ENCODE peak calls at places on chromosome X, in eight cellular contexts. E, N, T, O, Z, A, H and X are unnamed samples. For H3K4me1, the result is how much of the 10 kb centered on the place peaks cover.

GRCh38 chrX:134880866-134881265 is 109.9 kb upstream of the SMIM10 start:
- DNase-seq in H (no peak), A (no peak), E (no peak), N (no peak), O (no peak), Z (no peak), T (no peak), X (no peak)

GRCh38 chrX:19772306-19772705 is 115.1 kb downstream of the SH3KBP1 start:
- DNase-seq in A (no peak), H (no peak), T (no peak), N (peak), Z (no peak), E (no peak), O (no peak), X (no peak)

GRCh38 chrX:41332408-41332987 is 1.5 kb upstream of the DDX3X start:
- DNase-seq in O (peak), Z (no peak), H (no peak), E (no peak), T (no peak), A (peak), N (no peak), X (no peak)

GRCh38 chrX:24426340-24426913 is 38.7 kb upstream of the PDK3 start:
- DNase-seq in T (no peak), E (no peak), Z (no peak), A (no peak), N (peak), H (no peak), O (peak), X (no peak)

GRCh38 chrX:70253377-70254062 is 6.5 kb downstream of the P2RY4 start:
- DNase-seq in E (no peak), T (no peak), O (no peak), A (no peak), Z (peak), N (peak), H (no peak), X (no peak)

GRCh38 chrX:12955882-12956703 is 18.8 kb upstream of the TMSB4X start:
- DNase-seq in E (peak), O (no peak), Z (peak), H (peak), N (peak), A (peak), T (peak), X (peak)

GRCh38 chrX:70908541-70908940 is at the start of gene TEX11:
- DNase-seq in H (no peak), T (no peak), E (no peak), A (no peak), N (no peak), Z (no peak), O (no peak), X (no peak)

GRCh38 chrX:20743054-20743453 is 476.3 kb upstream of the RPS6KA3 start:
- DNase-seq in H (no peak), O (no peak), E (no peak), Z (no peak), N (no peak), A (no peak), T (no peak), X (no peak)

GRCh38 chrX:103533428-103534216 is 14.3 kb upstream of the RAB40A start:
- DNase-seq in N (peak), H (peak), A (peak), E (peak), O (peak), Z (peak), T (peak), X (peak)

GRCh38 chrX:39205467-39205866 is 404.2 kb downstream of the MID1IP1 start:
- DNase-seq in A (no peak), O (no peak), T (no peak), H (no peak), N (no peak), E (no peak), Z (no peak), X (no peak)

GRCh38 chrX:70289793-70290770 is at the start of the genes KIF4A and PDZD11:
- DNase-seq in E (peak), N (peak), H (peak), A (peak), T (peak), O (peak), Z (peak), X (peak)

GRCh38 chrX:57137481-57137880 is 284 bp upstream of the SPIN2A start:
- DNase-seq in O (no peak), T (no peak), N (no peak), Z (no peak), H (no peak), E (no peak), A (no peak), X (no peak)

GRCh38 chrX:23908219-23909003 is 605 bp downstream of the CXorf58 start:
- DNase-seq in N (no peak), T (no peak), O (peak), Z (no peak), H (no peak), E (no peak), A (no peak), X (no peak)

GRCh38 chrX:3811331-3812311 is 98.2 kb upstream of the PRKX start:
- DNase-seq in H (no peak), N (no peak), Z (no peak), A (peak), E (no peak), T (no peak), O (peak), X (peak)

GRCh38 chrX:53088136-53088974 is 5.6 kb upstream of the KANTR start:
- DNase-seq in H (peak), Z (peak), T (peak), A (peak), E (peak), N (peak), O (peak), X (peak)

GRCh38 chrX:135384161-135384836 is 37.4 kb upstream of the SMIM10L2A start:
- DNase-seq in T (no peak), Z (peak), A (no peak), E (no peak), N (no peak), H (no peak), O (peak), X (peak)

GRCh38 chrX:119948381-119948780 is 4.8 kb upstream of the NKAP start:
- DNase-seq in H (no peak), E (no peak), Z (no peak), O (no peak), N (peak), T (no peak), A (no peak), X (no peak)

GRCh38 chrX:31138124-31138523 is 66.3 kb upstream of the FTHL17 start:
- DNase-seq in E (no peak), A (no peak), Z (no peak), T (no peak), H (no peak), O (no peak), N (no peak), X (no peak)
- H3K4me1 ChIP-seq in E (under half), A (under half), Z (under half), T (under half), H (under half), O (under half), N (under half), X (under half)

DNA sequence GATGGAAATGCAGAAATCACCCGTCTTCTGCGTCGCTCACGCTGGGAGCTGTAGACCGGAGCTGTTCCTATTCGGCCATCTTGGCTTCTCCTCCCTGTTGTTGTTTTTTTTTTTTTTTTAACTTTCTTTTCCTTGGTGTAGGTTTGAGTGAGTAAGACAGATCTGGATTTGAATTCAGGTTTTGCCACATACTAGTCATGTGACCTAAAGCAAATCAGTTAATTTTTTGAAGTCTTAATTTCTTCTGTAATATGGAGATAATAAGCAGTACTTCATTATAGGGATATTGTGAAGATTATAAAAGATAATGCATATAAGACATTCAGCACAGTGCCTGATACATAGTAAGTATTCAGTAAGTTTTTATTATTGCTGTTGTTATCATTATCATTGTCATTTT is 41.5 kb upstream of the BRS3 start:
- DNase-seq in T (no peak), H (no peak), O (no peak), A (no peak), Z (no peak), E (no peak), N (no peak), X (no peak)
- H3K4me3 ChIP-seq in T (no peak), H (no peak), O (no peak), A (no peak), Z (no peak), E (no peak), N (no peak), X (no peak)

GRCh38 chrX:142249721-142250120 is 44.6 kb upstream of the MAGEC2 start:
- DNase-seq in A (no peak), T (no peak), H (no peak), O (no peak), Z (no peak), N (no peak), E (no peak), X (no peak)
- H3K27ac ChIP-seq in A (no peak), T (no peak), H (no peak), O (no peak), Z (no peak), N (no peak), E (no peak), X (no peak)

DNA sequence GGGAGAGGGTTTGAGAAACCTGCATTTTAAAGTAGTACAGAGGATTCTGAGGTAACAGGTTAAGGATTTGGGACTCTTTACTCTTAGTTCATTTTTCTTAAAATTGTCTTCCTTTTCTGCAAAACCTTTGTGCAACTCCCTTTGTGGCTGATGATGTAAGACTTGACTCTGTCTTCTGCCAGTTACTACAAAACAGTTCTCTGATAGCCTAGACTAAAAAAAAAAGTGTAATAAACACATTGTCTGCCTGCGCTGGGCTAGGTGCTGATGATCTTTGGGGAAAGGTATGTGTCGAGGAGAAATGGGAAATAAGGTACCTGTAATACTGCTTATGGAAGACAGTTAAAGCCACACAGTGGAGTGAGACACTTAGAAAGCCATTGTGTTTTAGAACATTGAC is 28.7 kb downstream of the IL13RA1 start:
- DNase-seq in N (no peak), O (no peak), E (no peak), T (no peak), H (no peak), A (no peak), Z (no peak), X (no peak)
- H3K4me1 ChIP-seq in N (under half), O (under half), E (under half), T (under half), H (under half), A (under half), Z (under half), X (under half)

DNA sequence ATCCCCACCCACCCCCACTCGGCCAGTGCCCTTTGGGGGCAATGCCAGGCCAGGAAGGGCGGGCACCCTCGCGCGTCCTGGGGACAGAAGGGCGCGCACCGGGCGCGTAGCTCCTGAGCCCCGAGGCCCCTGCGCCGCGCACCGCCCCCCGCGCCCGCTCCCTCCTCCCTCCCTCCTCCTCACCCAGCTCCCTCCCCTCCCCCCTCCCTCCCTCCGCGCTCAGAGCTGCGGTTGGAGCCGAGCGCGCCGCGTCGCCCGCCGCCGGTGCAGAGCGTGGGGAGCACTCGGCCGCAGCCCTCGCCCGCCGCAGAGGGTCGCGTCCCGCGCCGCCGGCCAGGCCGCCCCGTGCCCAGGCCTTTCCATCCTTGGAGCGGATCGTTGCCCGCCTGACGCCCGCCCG is at the start of gene ATP2B3:
- DNase-seq in N (no peak), Z (no peak), H (no peak), O (no peak), T (no peak), E (no peak), A (no peak), X (no peak)
- H3K4me3 ChIP-seq in N (no peak), Z (no peak), H (no peak), O (no peak), T (no peak), E (no peak), A (no peak), X (no peak)

GRCh38 chrX:130118941-130119640 is 8.8 kb upstream of the ELF4 start:
- DNase-seq in E (no peak), A (no peak), O (no peak), T (no peak), Z (no peak), N (no peak), H (no peak), X (no peak)

GRCh38 chrX:130121505-130121800 is 11.2 kb upstream of the ELF4 start:
- DNase-seq in E (no peak), T (no peak), N (no peak), Z (no peak), O (no peak), A (no peak), H (no peak), X (no peak)

GRCh38 chrX:130118396-130118795 is 8.1 kb upstream of the ELF4 start:
- DNase-seq in H (no peak), N (peak), A (no peak), Z (no peak), O (no peak), T (no peak), E (no peak), X (no peak)

GRCh38 chrX:130120321-130120731 is 10.0 kb upstream of the ELF4 start:
- DNase-seq in A (no peak), O (no peak), T (no peak), E (no peak), H (no peak), N (no peak), Z (peak), X (no peak)

GRCh38 chrX:130120746-130121504 is 10.6 kb upstream of the ELF4 start:
- DNase-seq in T (peak), H (peak), Z (peak), A (peak), E (peak), N (peak), O (peak), X (peak)
- H3K27ac ChIP-seq in T (peak), H (peak), Z (no peak), A (peak), E (peak), N (peak), O (no peak), X (peak)